ENCODE peak calls at places on chromosomes 7 and 10, in seven cellular contexts. B, Z, C, T, D, I and N are unnamed samples.

GRCh38 chr10:7652121-7652520 is 14.6 kb downstream of the ITIH5 start:
- DNase-seq in D (no peak), Z (no peak), T (no peak), I (no peak), C (no peak), B (peak; percentile 36), N (no peak)

GRCh38 chr10:128898133-128898915 is 568.7 kb upstream of the MGMT start:
- DNase-seq in C (no peak), I (no peak), Z (no peak), T (no peak), D (no peak), B (no peak), N (no peak)

GRCh38 chr7:76386691-76387260 is 22.7 kb downstream of the SSC4D start:
- DNase-seq in B (peak; percentile 87), I (no peak), Z (no peak), T (no peak), D (no peak), C (no peak), N (no peak)

GRCh38 chr7:151688236-151688780 is 168.6 kb upstream of the RHEB start:
- DNase-seq in T (no peak), D (no peak), C (no peak), I (no peak), Z (no peak), B (no peak), N (no peak)

GRCh38 chr7:44633254-44634186 is 27.1 kb downstream of the OGDH start:
- DNase-seq in I (peak; percentile 60), C (peak; percentile 90), Z (peak; percentile 54), D (no peak), T (no peak), B (peak; percentile 99), N (no peak)

GRCh38 chr10:5272065-5272803 is 75.6 kb downstream of the AKR1C4 start:
- DNase-seq in B (no peak), Z (no peak), I (no peak), T (no peak), C (no peak), D (no peak), N (no peak)

GRCh38 chr10:124575107-124576035 is 113.7 kb downstream of the LHPP start:
- DNase-seq in D (no peak), T (no peak), C (no peak), B (no peak), Z (peak; percentile 12), I (no peak), N (no peak)

GRCh38 chr10:130243015-130243414 is 106.8 kb downstream of the GLRX3 start:
- DNase-seq in B (no peak), I (no peak), D (no peak), T (no peak), C (no peak), Z (no peak), N (no peak)

GRCh38 chr7:4613855-4614548 is 68.1 kb upstream of the FOXK1 start:
- DNase-seq in B (peak; percentile 82), C (no peak), D (no peak), T (no peak), Z (peak; percentile 6), I (no peak), N (no peak)

GRCh38 chr10:100625821-100626220 is 90.1 kb downstream of the HIF1AN start:
- DNase-seq in C (no peak), B (no peak), I (no peak), Z (no peak), T (no peak), D (no peak), N (no peak)

GRCh38 chr7:90459888-90460287 is 9.6 kb upstream of the PTTG1IP2 start:
- DNase-seq in B (peak; percentile 47), D (no peak), I (no peak), Z (no peak), T (no peak), C (no peak), N (no peak)

GRCh38 chr7:104922187-104923009 is 91.6 kb upstream of the KMT2E start:
- DNase-seq in C (no peak), B (peak; percentile 26), T (no peak), I (no peak), Z (no peak), D (no peak), N (no peak)

GRCh38 chr7:91034459-91035368 is 229.5 kb upstream of the FZD1 start:
- DNase-seq in D (peak; percentile 72), C (no peak), B (peak; percentile 70), T (peak; percentile 28), Z (no peak), I (no peak), N (no peak)

GRCh38 chr7:405489-406211 is 114.0 kb downstream of the PDGFA start:
- DNase-seq in C (no peak), T (no peak), Z (no peak), D (peak; percentile 22), I (peak; percentile 49), B (no peak), N (no peak)

GRCh38 chr7:88344956-88345832 is 38.5 kb upstream of the STEAP4 start:
- DNase-seq in C (no peak), I (no peak), D (peak; percentile 72), Z (peak; percentile 59), T (peak; percentile 23), B (peak; percentile 46), N (peak; percentile 68)

GRCh38 chr10:35259769-35260397 is 76.4 kb upstream of the CCNY start:
- DNase-seq in C (peak; percentile 52), B (peak; percentile 97), D (no peak), T (no peak), I (no peak), Z (no peak), N (no peak)

GRCh38 chr10:88032566-88032965 is 169.1 kb downstream of the PTEN start:
- DNase-seq in T (no peak), C (no peak), B (peak; percentile 81), I (no peak), Z (no peak), D (no peak), N (no peak)

GRCh38 chr10:124527996-124528395 is 66.4 kb downstream of the LHPP start:
- DNase-seq in B (no peak), Z (peak; percentile 7), T (no peak), C (no peak), D (no peak), I (no peak), N (no peak)

GRCh38 chr10:94122247-94122646 is 128.5 kb downstream of the PLCE1 start:
- DNase-seq in D (no peak), C (no peak), I (no peak), B (peak; percentile 39), T (no peak), Z (no peak), N (no peak)

GRCh38 chr10:14024349-14025202 is 306.1 kb downstream of the FRMD4A start:
- DNase-seq in I (no peak), Z (no peak), T (no peak), B (no peak), D (no peak), C (no peak), N (no peak)

GRCh38 chr7:26520483-26520882 is 228.8 kb downstream of the SNX10 start:
- DNase-seq in I (no peak), D (no peak), B (no peak), T (no peak), Z (no peak), C (no peak), N (no peak)

GRCh38 chr10:58514102-58514472 is 1.4 kb downstream of the BICC1 start:
- DNase-seq in C (no peak), B (peak; percentile 45), T (no peak), D (no peak), Z (no peak), I (no peak), N (no peak)
- H3K4me3 ChIP-seq in C (peak overlapping the region; percentile 95), B (peak overlapping the region; percentile 84), T (no peak overlapping the region), D (peak overlapping the region; percentile 94), Z (no peak overlapping the region), I (peak overlapping the region; percentile 76), N (peak overlapping the region; percentile 98)

DNA sequence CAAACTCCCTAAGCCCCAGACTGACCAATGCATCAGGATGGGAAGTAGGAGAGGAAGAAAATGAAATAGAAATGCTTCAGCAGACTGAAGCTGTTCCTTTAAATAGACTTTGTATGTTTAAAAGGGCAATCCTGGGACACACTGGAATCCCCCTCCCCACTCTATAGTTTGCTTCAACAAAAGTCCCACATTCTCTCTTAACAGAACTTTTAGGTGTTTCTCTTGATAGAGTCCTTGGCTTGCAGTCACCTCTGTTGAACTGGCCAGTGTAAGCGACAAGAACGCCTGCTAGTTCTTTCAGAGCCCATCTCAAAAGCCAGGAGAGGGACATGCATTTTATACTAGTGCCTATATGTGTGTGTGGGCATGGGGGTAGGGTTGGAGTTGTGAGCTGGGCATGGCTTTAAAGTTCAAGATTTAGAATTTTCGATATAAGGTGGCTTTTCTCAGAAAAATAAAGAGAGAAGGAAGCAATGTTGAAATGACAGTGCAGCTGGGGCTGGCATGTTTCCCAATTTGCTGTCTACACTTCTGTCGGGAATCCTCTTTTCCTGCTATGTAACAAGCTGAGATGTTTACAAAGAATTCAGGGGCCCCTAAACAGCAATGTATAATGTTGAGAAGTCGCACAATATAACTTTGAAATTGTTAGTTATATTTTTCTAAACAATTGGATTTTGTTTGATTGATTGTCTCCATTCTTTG is 2.1 kb downstream of the TBX20 start:
- DNase-seq in B (no peak), D (no peak), T (no peak), Z (no peak), C (no peak), I (no peak), N (no peak)
- H3K4me3 ChIP-seq in B (no peak overlapping the region), D (peak overlapping the region; percentile 86), T (no peak overlapping the region), Z (no peak overlapping the region), C (no peak overlapping the region), I (no peak overlapping the region), N (no peak overlapping the region)

GRCh38 chr10:51675088-51675487 is 24.3 kb downstream of the CSTF2T start:
- DNase-seq in D (no peak), I (no peak), C (no peak), T (no peak), Z (no peak), B (peak; percentile 30), N (no peak)
- H3K4me3 ChIP-seq in D (no peak overlapping the region), I (no peak overlapping the region), C (no peak overlapping the region), T (no peak overlapping the region), Z (no peak overlapping the region), B (no peak overlapping the region), N (no peak overlapping the region)

GRCh38 chr7:28002638-28003037 is 178.0 kb downstream of the JAZF1 start:
- DNase-seq in C (no peak), I (no peak), T (no peak), Z (no peak), B (peak; percentile 25), D (no peak), N (no peak)

GRCh38 chr7:28003408-28003807 is 177.2 kb downstream of the JAZF1 start:
- DNase-seq in C (no peak), B (no peak), I (no peak), Z (no peak), T (no peak), D (no peak), N (no peak)

GRCh38 chr7:27997188-27997707 is 183.3 kb downstream of the JAZF1 start:
- DNase-seq in C (no peak), B (no peak), I (no peak), T (no peak), Z (no peak), D (no peak), N (no peak)

GRCh38 chr7:27996141-27996540 is 184.5 kb downstream of the JAZF1 start:
- DNase-seq in C (no peak), I (no peak), B (no peak), Z (no peak), T (no peak), D (no peak), N (no peak)

DNA sequence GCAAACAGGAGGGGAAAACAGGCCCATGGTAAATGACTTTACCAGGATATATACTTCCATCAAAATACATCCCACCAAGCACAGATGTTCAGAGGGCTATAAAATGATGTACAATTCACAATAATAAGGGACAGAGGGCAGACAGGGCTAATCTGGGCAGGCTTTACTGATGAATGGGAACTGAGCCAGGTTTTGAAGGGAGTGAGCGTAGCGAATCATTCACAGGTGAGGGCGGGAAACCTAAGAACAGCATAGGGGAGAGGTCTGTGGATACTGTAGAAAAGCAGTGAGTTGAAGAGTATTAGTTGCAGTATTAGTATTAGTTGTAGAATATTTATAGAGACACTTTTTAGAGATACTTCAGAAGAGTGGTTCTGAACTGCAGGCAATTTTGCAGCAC is 180.8 kb downstream of the JAZF1 start:
- DNase-seq in T (no peak), C (no peak), B (no peak), I (no peak), D (no peak), Z (no peak), N (no peak)
- H3K4me3 ChIP-seq in T (no peak overlapping the region), C (no peak overlapping the region), B (no peak overlapping the region), I (no peak overlapping the region), D (no peak overlapping the region), Z (no peak overlapping the region), N (no peak overlapping the region)